ENCODE peak calls at places on chromosomes 5 and 9, in five cellular contexts. T is stimulated activated CD4-positive, alpha-beta T cell treated with anti-CD3 and anti-CD28 coated beads, Interleukin-12 subunit alpha, Interleukin-12 subunit beta, amount 100 ng/mL, for 48 hours; Z is H9; G is T-cell; Q is amygdala. C is an unnamed sample.

GRCh38 chr5:118007262-118007661 is 981.1 kb downstream of the DTWD2 start:
- DNase-seq in Z (no peak), T (no peak), G (no peak), Q (no peak), C (no peak)

GRCh38 chr5:88509403-88509802 is 240.8 kb upstream of the TMEM161B start:
- DNase-seq in T (no peak), Z (no peak), G (no peak), Q (no peak), C (no peak)

GRCh38 chr5:159061834-159062530 is 37.7 kb downstream of the EBF1 start:
- DNase-seq in Q (no peak), Z (peak), G (no peak), T (no peak), C (no peak)

GRCh38 chr5:62256161-62257017 is 49.6 kb upstream of the KIF2A start:
- DNase-seq in G (peak), T (no peak), Z (no peak), Q (no peak), C (no peak)

GRCh38 chr5:142843029-142843905 is 73.1 kb downstream of the ARHGAP26 start:
- DNase-seq in G (no peak), Q (no peak), T (no peak), Z (no peak), C (no peak)

GRCh38 chr5:170562166-170562565 is 58.3 kb downstream of the KCNIP1 start:
- DNase-seq in G (no peak), Q (no peak), T (no peak), Z (no peak), C (no peak)

GRCh38 chr9:22033012-22033630 is 24.0 kb upstream of the CDKN2B start:
- DNase-seq in G (no peak), T (no peak), Z (no peak), Q (no peak), C (no peak)

GRCh38 chr5:156414381-156414780 is 87.4 kb downstream of the SGCD start:
- DNase-seq in Q (no peak), Z (no peak), G (no peak), T (no peak), C (peak)

GRCh38 chr5:71862661-71863060 is 143.6 kb downstream of the CARTPT start:
- DNase-seq in Z (no peak), G (no peak), T (no peak), Q (no peak), C (no peak)

GRCh38 chr5:14397717-14398116 is 183.9 kb upstream of the OTULINL start:
- DNase-seq in Q (no peak), T (no peak), Z (no peak), G (no peak), C (peak)

GRCh38 chr5:150615141-150615699 is 25.2 kb upstream of the SYNPO start:
- DNase-seq in T (no peak), Q (no peak), G (no peak), Z (no peak), C (no peak)

GRCh38 chr5:150694638-150695037 is 6.2 kb downstream of the RBM22 start:
- DNase-seq in Z (no peak), Q (no peak), G (no peak), T (no peak), C (no peak)